ENCODE peak calls at places on chromosome 18, in four cellular contexts. S, M, T and X are unnamed samples.

GRCh38 chr18:45361148-45361851 is 254.0 kb upstream of the SLC14A2 start:
- DNase-seq in S (no peak), M (no peak), T (no peak), X (no peak)

GRCh38 chr18:32389868-32390267 is 80.8 kb downstream of the GAREM1 start:
- DNase-seq in S (no peak), M (no peak), T (no peak), X (no peak)

GRCh38 chr18:9428301-9428706 is 47.0 kb upstream of the RALBP1 start:
- DNase-seq in S (no peak), T (no peak), M (no peak), X (no peak)

GRCh38 chr18:79234438-79234837 is 161.3 kb upstream of the NFATC1 start:
- DNase-seq in S (no peak), M (no peak), T (no peak), X (no peak)

GRCh38 chr18:58213445-58213844 is 169.4 kb downstream of the NEDD4L start:
- DNase-seq in S (no peak), M (peak; percentile 61), T (peak; percentile 78), X (no peak)

GRCh38 chr18:48074929-48075706 is 144.7 kb upstream of the SMAD2 start:
- DNase-seq in M (no peak), T (no peak), S (no peak), X (no peak)

GRCh38 chr18:3794537-3795348 is 344.8 kb downstream of the TGIF1 start:
- DNase-seq in S (no peak), T (peak; percentile 96), M (peak; percentile 98), X (no peak)

GRCh38 chr18:78558948-78559347 is 420.7 kb upstream of the SALL3 start:
- DNase-seq in M (no peak), T (no peak), S (no peak), X (no peak)

GRCh38 chr18:50738103-50738757 is 81.6 kb downstream of the MRO start:
- DNase-seq in S (no peak), M (no peak), T (no peak), X (no peak)

GRCh38 chr18:5582054-5582453 is 38.3 kb upstream of the EPB41L3 start:
- DNase-seq in S (no peak), T (peak; percentile 61), M (peak; percentile 43), X (no peak)

GRCh38 chr18:39938678-39939077 is 2016.4 kb upstream of the PIK3C3 start:
- DNase-seq in T (no peak), S (no peak), M (peak; percentile 21), X (no peak)

GRCh38 chr18:37019157-37019571 is 190.2 kb downstream of the KIAA1328 start:
- DNase-seq in M (peak; percentile 26), T (peak; percentile 29), S (no peak), X (no peak)

GRCh38 chr18:3466872-3467271 is 16.9 kb downstream of the TGIF1 start:
- DNase-seq in T (no peak), M (no peak), S (no peak), X (no peak)

GRCh38 chr18:79458131-79458838 is 62.6 kb downstream of the NFATC1 start:
- DNase-seq in S (no peak), T (peak; percentile 94), M (peak; percentile 93), X (no peak)

GRCh38 chr18:36372902-36373301 is 75.4 kb downstream of the FHOD3 start:
- DNase-seq in T (peak; percentile 97), M (peak; percentile 91), S (no peak), X (no peak)

GRCh38 chr18:80044072-80044471 is 9.8 kb downstream of the RBFA start:
- DNase-seq in M (no peak), S (no peak), T (no peak), X (no peak)

GRCh38 chr18:3007491-3007890 is 5.5 kb downstream of the LPIN2 start:
- DNase-seq in S (no peak), M (no peak), T (no peak), X (no peak)

GRCh38 chr18:67515987-67516431 is 511 bp downstream of the DSEL start:
- DNase-seq in M (peak; percentile 90), T (peak; percentile 91), S (peak; percentile 15), X (peak; percentile 13)

GRCh38 chr18:22847867-22848451 is 85.2 kb upstream of the RBBP8 start:
- DNase-seq in M (no peak), T (no peak), S (no peak), X (no peak)

GRCh38 chr18:41745166-41746049 is 209.6 kb upstream of the PIK3C3 start:
- DNase-seq in T (peak; percentile 83), S (peak; percentile 3), M (peak; percentile 81), X (no peak)

GRCh38 chr18:13378150-13378549 is 159.6 kb downstream of the LDLRAD4 start:
- DNase-seq in S (no peak), T (no peak), M (no peak), X (no peak)

GRCh38 chr18:26479686-26480079 is 68.7 kb downstream of the KCTD1 start:
- DNase-seq in S (no peak), M (no peak), T (no peak), X (no peak)

GRCh38 chr18:59605633-59606192 is 91.5 kb downstream of the CCBE1 start:
- DNase-seq in M (peak; percentile 22), S (no peak), T (peak; percentile 60), X (no peak)

GRCh38 chr18:60100805-60101204 is 201.0 kb downstream of the PMAIP1 start:
- DNase-seq in T (peak; percentile 3), M (peak; percentile 3), S (no peak), X (no peak)

GRCh38 chr18:67117804-67118203 is 398.7 kb downstream of the DSEL start:
- DNase-seq in S (no peak), T (no peak), M (no peak), X (no peak)

GRCh38 chr18:55100817-55101457 is 141.7 kb upstream of the CCDC68 start:
- DNase-seq in S (no peak), T (peak; percentile 54), M (peak; percentile 47), X (no peak)

GRCh38 chr18:57947117-57947516 is 96.9 kb upstream of the NEDD4L start:
- DNase-seq in S (no peak), T (no peak), M (no peak), X (no peak)

GRCh38 chr18:46677609-46678470 is 20.8 kb upstream of the LOXHD1 start:
- DNase-seq in M (no peak), S (no peak), T (no peak), X (no peak)

GRCh38 chr18:26419746-26420145 is 128.6 kb downstream of the KCTD1 start:
- DNase-seq in M (no peak), T (peak; percentile 52), S (no peak), X (no peak)

GRCh38 chr18:59957957-59958356 is 58.2 kb downstream of the PMAIP1 start:
- DNase-seq in M (peak; percentile 49), S (no peak), T (peak; percentile 48), X (no peak)

GRCh38 chr18:23422751-23423418 is 30.2 kb upstream of the RIOK3 start:
- DNase-seq in S (no peak), M (peak; percentile 40), T (peak; percentile 38), X (no peak)